ENCODE peak calls at places on chromosomes 6 and 20, in seven cellular contexts. X is A549; B is NCI-H2171; Q is Right ventricle myocardium superior; N is GM13977; A is stimulated activated CD8-positive, alpha-beta memory T cell treated with anti-CD3 and anti-CD28 coated beads, Interleukin-15, amount 100 ng/mL, for 24 hours; I is activated CD4-positive, alpha-beta T cell treated with anti-CD3 and anti-CD28 coated beads for 4 hours. M is an unnamed sample.

GRCh38 chr6:5108068-5108467 is 22.9 kb downstream of the PPP1R3G start:
- DNase-seq in Q (no peak), I (no peak), X (no peak), B (no peak), N (no peak), A (no peak), M (no peak)

GRCh38 chr6:127900935-127901334 is at the start of gene THEMIS:
- DNase-seq in B (no peak), I (peak), X (no peak), N (no peak), A (no peak), Q (no peak), M (no peak)

GRCh38 chr6:40341726-40342125 is 245.4 kb downstream of the LRFN2 start:
- DNase-seq in X (no peak), B (no peak), N (no peak), A (no peak), Q (no peak), I (no peak), M (no peak)

GRCh38 chr6:160131636-160132296 is 10.2 kb downstream of the SLC22A1 start:
- DNase-seq in X (no peak), A (no peak), Q (no peak), B (no peak), I (no peak), N (peak), M (no peak)

GRCh38 chr20:3560578-3560977 is 89.8 kb downstream of the ATRN start:
- DNase-seq in Q (no peak), I (no peak), N (no peak), X (no peak), B (no peak), A (no peak), M (no peak)

GRCh38 chr6:156833755-156834154 is 56.6 kb downstream of the ARID1B start:
- DNase-seq in X (no peak), I (no peak), A (no peak), N (no peak), B (no peak), Q (no peak), M (no peak)

GRCh38 chr6:168367285-168367720 is 47.7 kb upstream of the DACT2 start:
- DNase-seq in B (no peak), A (no peak), X (no peak), Q (peak), I (no peak), N (no peak), M (no peak)

GRCh38 chr6:15504581-15505350 is 158.1 kb downstream of the DTNBP1 start:
- DNase-seq in N (no peak), B (peak), I (no peak), X (no peak), A (no peak), Q (peak), M (peak)